ENCODE peak calls at places on chromosomes 12 and 14, in six cellular contexts. U is type B pancreatic cell, E is fibroblast of the conjunctiva, C is NCI-H526, J is fibroblast of mammary gland, Q is ELF-1. B is an unnamed sample.

GRCh38 chr14:57884175-57884574 is 18.3 kb upstream of the SLC35F4 start:
- DNase-seq in U (no peak), E (no peak), C (no peak), J (peak), Q (no peak), B (no peak)

GRCh38 chr12:80460972-80461371 is 16.9 kb downstream of the PTPRQ start:
- DNase-seq in U (no peak), E (no peak), C (no peak), J (no peak), Q (no peak), B (no peak)

GRCh38 chr12:51773145-51773869 is 75.2 kb downstream of the FIGNL2 start:
- DNase-seq in U (no peak), E (peak), C (no peak), J (peak), Q (no peak), B (no peak)

GRCh38 chr12:41250748-41251147 is 62.6 kb downstream of the PDZRN4 start:
- DNase-seq in U (no peak), E (no peak), C (no peak), J (peak), Q (no peak), B (no peak)

GRCh38 chr14:41899416-41899815 is 292.7 kb downstream of the LRFN5 start:
- DNase-seq in U (no peak), E (peak), C (no peak), J (peak), Q (no peak), B (no peak)

GRCh38 chr12:120376416-120376815 is 7.5 kb upstream of the MSI1 start:
- DNase-seq in U (no peak), E (no peak), C (no peak), J (no peak), Q (no peak), B (no peak)

GRCh38 chr12:130747867-130748740 is 32.0 kb upstream of the RIMBP2 start:
- DNase-seq in U (peak), E (peak), C (no peak), J (peak), Q (peak), B (peak)

GRCh38 chr14:60008042-60008441 is 83.7 kb upstream of the PCNX4 start:
- DNase-seq in U (no peak), E (no peak), C (no peak), J (peak), Q (no peak), B (no peak)

GRCh38 chr12:129887047-129887568 is 16.7 kb downstream of the TMEM132D start:
- DNase-seq in U (no peak), E (no peak), C (no peak), J (no peak), Q (no peak), B (no peak)

GRCh38 chr12:58931518-58931917 is 11.2 kb upstream of the LRIG3 start:
- DNase-seq in U (no peak), E (no peak), C (no peak), J (no peak), Q (peak), B (no peak)

GRCh38 chr12:45336331-45336730 is 120.4 kb downstream of the ANO6 start:
- DNase-seq in U (no peak), E (peak), C (no peak), J (peak), Q (no peak), B (no peak)

GRCh38 chr14:32985881-32986280 is 47.2 kb downstream of the NPAS3 start:
- DNase-seq in U (no peak), E (no peak), C (no peak), J (no peak), Q (no peak), B (no peak)

GRCh38 chr12:121806556-121807308 is 2.9 kb downstream of the SETD1B start:
- DNase-seq in U (no peak), E (no peak), C (peak), J (peak), Q (peak), B (no peak)

GRCh38 chr12:84276215-84276614 is 636.4 kb downstream of the SLC6A15 start:
- DNase-seq in U (no peak), E (no peak), C (no peak), J (no peak), Q (peak), B (no peak)

GRCh38 chr12:64621257-64621942 is 11.1 kb downstream of the RASSF3 start:
- DNase-seq in U (no peak), E (no peak), C (no peak), J (peak), Q (no peak), B (no peak)

GRCh38 chr12:49044660-49045059 is 15.9 kb downstream of the KMT2D start:
- DNase-seq in U (no peak), E (no peak), C (no peak), J (no peak), Q (no peak), B (no peak)

GRCh38 chr14:24632761-24633160 is 1.2 kb downstream of the GZMB start:
- DNase-seq in U (no peak), E (no peak), C (no peak), J (no peak), Q (no peak), B (no peak)

GRCh38 chr14:105500036-105500725 is 9.1 kb downstream of the TEDC1 start:
- DNase-seq in U (no peak), E (no peak), C (no peak), J (no peak), Q (no peak), B (no peak)

GRCh38 chr12:133010657-133011297 is 24.6 kb downstream of the ZNF26 start:
- DNase-seq in U (no peak), E (no peak), C (no peak), J (no peak), Q (peak), B (no peak)

GRCh38 chr14:94213021-94213420 is 38.9 kb downstream of the PPP4R4 start:
- DNase-seq in U (no peak), E (no peak), C (no peak), J (peak), Q (no peak), B (no peak)

GRCh38 chr12:112151766-112152541 is 26.6 kb downstream of the TRAFD1 start:
- DNase-seq in U (peak), E (no peak), C (no peak), J (no peak), Q (no peak), B (no peak)